ENCODE peak calls at places on chromosomes 12 and 14, in nine cellular contexts. One of them, this sample, is unnamed.

GRCh38 chr12:86122846-86123468 is 133.2 kb downstream of the MGAT4C start:
- DNase-seq in OCI-LY7: no peak
- DNase-seq in IMR-90: peak
- DNase-seq in PC-9: no peak
- DNase-seq in mesenchymal stem cell: no peak
- DNase-seq in astrocyte: no peak
- DNase-seq in A549: no peak
- DNase-seq in neuronal stem cell: no peak
- DNase-seq in GM23248: no peak
- DNase-seq in this sample: no peak

GRCh38 chr14:22847661-22848341 is 11.4 kb downstream of the MMP14 start:
- DNase-seq in OCI-LY7: no peak
- DNase-seq in IMR-90: peak
- DNase-seq in PC-9: no peak
- DNase-seq in mesenchymal stem cell: peak
- DNase-seq in astrocyte: peak
- DNase-seq in A549: no peak
- DNase-seq in neuronal stem cell: no peak
- DNase-seq in GM23248: peak
- DNase-seq in this sample: peak

GRCh38 chr12:7103837-7104236 is 5.2 kb downstream of the C1RL start:
- DNase-seq in OCI-LY7: no peak
- DNase-seq in IMR-90: no peak
- DNase-seq in PC-9: no peak
- DNase-seq in mesenchymal stem cell: no peak
- DNase-seq in astrocyte: no peak
- DNase-seq in A549: no peak
- DNase-seq in neuronal stem cell: no peak
- DNase-seq in GM23248: no peak
- DNase-seq in this sample: no peak

GRCh38 chr12:12744556-12745305 is 27.6 kb downstream of the CDKN1B start:
- DNase-seq in OCI-LY7: no peak
- DNase-seq in IMR-90: no peak
- DNase-seq in PC-9: no peak
- DNase-seq in mesenchymal stem cell: no peak
- DNase-seq in astrocyte: no peak
- DNase-seq in A549: no peak
- DNase-seq in neuronal stem cell: no peak
- DNase-seq in GM23248: no peak
- DNase-seq in this sample: no peak

GRCh38 chr14:31265701-31266398 is 58.3 kb upstream of the HECTD1 start:
- DNase-seq in OCI-LY7: no peak
- DNase-seq in IMR-90: peak
- DNase-seq in PC-9: peak
- DNase-seq in mesenchymal stem cell: no peak
- DNase-seq in astrocyte: peak
- DNase-seq in A549: no peak
- DNase-seq in neuronal stem cell: no peak
- DNase-seq in GM23248: peak
- DNase-seq in this sample: peak

GRCh38 chr12:3752741-3753486 is at the start of gene CRACR2A:
- DNase-seq in OCI-LY7: peak
- DNase-seq in IMR-90: peak
- DNase-seq in PC-9: no peak
- DNase-seq in mesenchymal stem cell: peak
- DNase-seq in astrocyte: peak
- DNase-seq in A549: peak
- DNase-seq in neuronal stem cell: peak
- DNase-seq in GM23248: peak
- DNase-seq in this sample: no peak

GRCh38 chr14:90522585-90523191 is 125.9 kb downstream of the CALM1 start:
- DNase-seq in OCI-LY7: no peak
- DNase-seq in IMR-90: no peak
- DNase-seq in PC-9: peak
- DNase-seq in mesenchymal stem cell: no peak
- DNase-seq in astrocyte: peak
- DNase-seq in A549: no peak
- DNase-seq in neuronal stem cell: no peak
- DNase-seq in GM23248: peak
- DNase-seq in this sample: no peak

GRCh38 chr14:33120341-33120740 is 181.7 kb downstream of the NPAS3 start:
- DNase-seq in OCI-LY7: no peak
- DNase-seq in IMR-90: no peak
- DNase-seq in PC-9: no peak
- DNase-seq in mesenchymal stem cell: peak
- DNase-seq in astrocyte: peak
- DNase-seq in A549: no peak
- DNase-seq in neuronal stem cell: no peak
- DNase-seq in GM23248: peak
- DNase-seq in this sample: peak

GRCh38 chr12:6697584-6698351 is 2.8 kb downstream of the PIANP start:
- DNase-seq in OCI-LY7: peak
- DNase-seq in IMR-90: peak
- DNase-seq in PC-9: peak
- DNase-seq in mesenchymal stem cell: peak
- DNase-seq in astrocyte: peak
- DNase-seq in A549: peak
- DNase-seq in neuronal stem cell: peak
- DNase-seq in GM23248: peak
- DNase-seq in this sample: peak

GRCh38 chr12:74129702-74130101 is 407.9 kb upstream of the ATXN7L3B start:
- DNase-seq in OCI-LY7: no peak
- DNase-seq in IMR-90: no peak
- DNase-seq in PC-9: no peak
- DNase-seq in mesenchymal stem cell: peak
- DNase-seq in astrocyte: peak
- DNase-seq in A549: no peak
- DNase-seq in neuronal stem cell: no peak
- DNase-seq in GM23248: no peak
- DNase-seq in this sample: no peak

GRCh38 chr12:90027889-90028570 is 319.4 kb upstream of the ATP2B1 start:
- DNase-seq in OCI-LY7: no peak
- DNase-seq in IMR-90: no peak
- DNase-seq in PC-9: no peak
- DNase-seq in mesenchymal stem cell: peak
- DNase-seq in astrocyte: peak
- DNase-seq in A549: no peak
- DNase-seq in neuronal stem cell: no peak
- DNase-seq in GM23248: peak
- DNase-seq in this sample: peak

GRCh38 chr14:74531467-74531866 is 37.9 kb downstream of the ISCA2 start:
- DNase-seq in OCI-LY7: no peak
- DNase-seq in IMR-90: peak
- DNase-seq in PC-9: peak
- DNase-seq in mesenchymal stem cell: peak
- DNase-seq in astrocyte: no peak
- DNase-seq in A549: peak
- DNase-seq in neuronal stem cell: no peak
- DNase-seq in GM23248: peak
- DNase-seq in this sample: peak

GRCh38 chr12:27297576-27297975 is 35.1 kb upstream of the BMAL2 start:
- DNase-seq in OCI-LY7: no peak
- DNase-seq in IMR-90: no peak
- DNase-seq in PC-9: no peak
- DNase-seq in mesenchymal stem cell: no peak
- DNase-seq in astrocyte: no peak
- DNase-seq in A549: no peak
- DNase-seq in neuronal stem cell: no peak
- DNase-seq in GM23248: no peak
- DNase-seq in this sample: no peak

GRCh38 chr14:70073924-70074566 is 114.7 kb downstream of the SLC8A3 start:
- DNase-seq in OCI-LY7: peak
- DNase-seq in IMR-90: peak
- DNase-seq in PC-9: peak
- DNase-seq in mesenchymal stem cell: peak
- DNase-seq in astrocyte: no peak
- DNase-seq in A549: peak
- DNase-seq in neuronal stem cell: peak
- DNase-seq in GM23248: peak
- DNase-seq in this sample: peak

GRCh38 chr12:107478881-107479280 is 206.7 kb upstream of the PWP1 start:
- DNase-seq in OCI-LY7: no peak
- DNase-seq in IMR-90: peak
- DNase-seq in PC-9: no peak
- DNase-seq in mesenchymal stem cell: no peak
- DNase-seq in astrocyte: peak
- DNase-seq in A549: no peak
- DNase-seq in neuronal stem cell: no peak
- DNase-seq in GM23248: no peak
- DNase-seq in this sample: no peak

GRCh38 chr12:11839093-11839641 is 189.7 kb downstream of the ETV6 start:
- DNase-seq in OCI-LY7: no peak
- DNase-seq in IMR-90: peak
- DNase-seq in PC-9: no peak
- DNase-seq in mesenchymal stem cell: peak
- DNase-seq in astrocyte: peak
- DNase-seq in A549: no peak
- DNase-seq in neuronal stem cell: no peak
- DNase-seq in GM23248: peak
- DNase-seq in this sample: no peak

GRCh38 chr12:121239704-121240420 is 29.9 kb downstream of the P2RX4 start:
- DNase-seq in OCI-LY7: no peak
- DNase-seq in IMR-90: no peak
- DNase-seq in PC-9: no peak
- DNase-seq in mesenchymal stem cell: no peak
- DNase-seq in astrocyte: no peak
- DNase-seq in A549: no peak
- DNase-seq in neuronal stem cell: no peak
- DNase-seq in GM23248: no peak
- DNase-seq in this sample: no peak

GRCh38 chr12:121239335-121239678 is 29.4 kb downstream of the P2RX4 start:
- DNase-seq in OCI-LY7: no peak
- DNase-seq in IMR-90: no peak
- DNase-seq in PC-9: no peak
- DNase-seq in mesenchymal stem cell: no peak
- DNase-seq in astrocyte: no peak
- DNase-seq in A549: no peak
- DNase-seq in neuronal stem cell: no peak
- DNase-seq in GM23248: no peak
- DNase-seq in this sample: no peak

GRCh38 chr12:121238604-121239334 is 28.8 kb downstream of the P2RX4 start:
- DNase-seq in OCI-LY7: no peak
- DNase-seq in IMR-90: no peak
- DNase-seq in PC-9: no peak
- DNase-seq in mesenchymal stem cell: no peak
- DNase-seq in astrocyte: no peak
- DNase-seq in A549: no peak
- DNase-seq in neuronal stem cell: no peak
- DNase-seq in GM23248: no peak
- DNase-seq in this sample: no peak

GRCh38 chr12:121240484-121241202 is 30.7 kb downstream of the P2RX4 start:
- DNase-seq in OCI-LY7: no peak
- DNase-seq in IMR-90: no peak
- DNase-seq in PC-9: no peak
- DNase-seq in mesenchymal stem cell: no peak
- DNase-seq in astrocyte: no peak
- DNase-seq in A549: no peak
- DNase-seq in neuronal stem cell: no peak
- DNase-seq in GM23248: no peak
- DNase-seq in this sample: no peak

GRCh38 chr12:121241203-121241970 is 31.5 kb downstream of the P2RX4 start:
- DNase-seq in OCI-LY7: no peak
- DNase-seq in IMR-90: no peak
- DNase-seq in PC-9: no peak
- DNase-seq in mesenchymal stem cell: no peak
- DNase-seq in astrocyte: no peak
- DNase-seq in A549: no peak
- DNase-seq in neuronal stem cell: no peak
- DNase-seq in GM23248: no peak
- DNase-seq in this sample: no peak
- H3K4me2 ChIP-seq in OCI-LY7: no peak
- H3K4me2 ChIP-seq in IMR-90: no peak
- H3K4me2 ChIP-seq in PC-9: no peak
- H3K4me2 ChIP-seq in mesenchymal stem cell: no peak
- H3K4me2 ChIP-seq in astrocyte: no peak
- H3K4me2 ChIP-seq in A549: no peak
- H3K4me2 ChIP-seq in neuronal stem cell: no peak
- H3K4me2 ChIP-seq in GM23248: no peak
- H3K4me2 ChIP-seq in this sample: no peak

GRCh38 chr14:71262466-71262865 is 355.2 kb downstream of the PCNX1 start:
- DNase-seq in OCI-LY7: no peak
- DNase-seq in IMR-90: no peak
- DNase-seq in PC-9: no peak
- DNase-seq in mesenchymal stem cell: no peak
- DNase-seq in astrocyte: peak
- DNase-seq in A549: no peak
- DNase-seq in neuronal stem cell: no peak
- DNase-seq in GM23248: peak
- DNase-seq in this sample: no peak
- H3K4me2 ChIP-seq in OCI-LY7: no peak
- H3K4me2 ChIP-seq in IMR-90: no peak
- H3K4me2 ChIP-seq in PC-9: no peak
- H3K4me2 ChIP-seq in mesenchymal stem cell: no peak
- H3K4me2 ChIP-seq in astrocyte: no peak
- H3K4me2 ChIP-seq in A549: no peak
- H3K4me2 ChIP-seq in neuronal stem cell: no peak
- H3K4me2 ChIP-seq in GM23248: no peak
- H3K4me2 ChIP-seq in this sample: no peak

GRCh38 chr12:64088431-64089349 is 133.4 kb downstream of the KICS2 start:
- DNase-seq in OCI-LY7: no peak
- DNase-seq in IMR-90: peak
- DNase-seq in PC-9: peak
- DNase-seq in mesenchymal stem cell: peak
- DNase-seq in astrocyte: peak
- DNase-seq in A549: peak
- DNase-seq in neuronal stem cell: peak
- DNase-seq in GM23248: peak
- DNase-seq in this sample: peak
- H3K4me2 ChIP-seq in OCI-LY7: no peak
- H3K4me2 ChIP-seq in IMR-90: peak
- H3K4me2 ChIP-seq in PC-9: peak
- H3K4me2 ChIP-seq in mesenchymal stem cell: peak
- H3K4me2 ChIP-seq in astrocyte: peak
- H3K4me2 ChIP-seq in A549: peak
- H3K4me2 ChIP-seq in neuronal stem cell: no peak
- H3K4me2 ChIP-seq in GM23248: peak
- H3K4me2 ChIP-seq in this sample: peak

GRCh38 chr12:48029401-48029770 is 25.1 kb upstream of the COL2A1 start:
- DNase-seq in OCI-LY7: no peak
- DNase-seq in IMR-90: no peak
- DNase-seq in PC-9: no peak
- DNase-seq in mesenchymal stem cell: no peak
- DNase-seq in astrocyte: no peak
- DNase-seq in A549: no peak
- DNase-seq in neuronal stem cell: no peak
- DNase-seq in GM23248: no peak
- DNase-seq in this sample: no peak
- H3K4me2 ChIP-seq in OCI-LY7: no peak
- H3K4me2 ChIP-seq in IMR-90: no peak
- H3K4me2 ChIP-seq in PC-9: no peak
- H3K4me2 ChIP-seq in mesenchymal stem cell: no peak
- H3K4me2 ChIP-seq in astrocyte: no peak
- H3K4me2 ChIP-seq in A549: no peak
- H3K4me2 ChIP-seq in neuronal stem cell: no peak
- H3K4me2 ChIP-seq in GM23248: no peak
- H3K4me2 ChIP-seq in this sample: no peak